ENCODE peak calls at places on chromosomes 13 and 19, in seven cellular contexts. V is lower lobe of right lung, S is fibroblast of lung, I is A549, K is AG04450, O is OCI-LY7, P is neural progenitor cell. R is an unnamed sample.

GRCh38 chr13:103229674-103230073 is 163.5 kb upstream of the SLC10A2 start:
- DNase-seq in V (no peak), S (no peak), I (no peak), K (no peak), O (no peak), P (no peak), R (no peak)

GRCh38 chr13:47545206-47545605 is 455.9 kb downstream of the SUCLA2 start:
- DNase-seq in V (no peak), S (no peak), I (no peak), K (no peak), O (no peak), P (no peak), R (no peak)

GRCh38 chr19:47227347-47228167 is 3.4 kb downstream of the BBC3 start:
- DNase-seq in V (peak), S (peak), I (peak), K (peak), O (peak), P (peak), R (no peak)

GRCh38 chr19:54160182-54160811 is 776 bp upstream of the LENG1 start:
- DNase-seq in V (no peak), S (peak), I (peak), K (no peak), O (no peak), P (peak), R (no peak)

GRCh38 chr13:37023871-37024270 is 23.3 kb downstream of the EXOSC8 start:
- DNase-seq in V (no peak), S (peak), I (no peak), K (no peak), O (no peak), P (no peak), R (no peak)

GRCh38 chr13:73857106-73857505 is 277.1 kb downstream of the KLF12 start:
- DNase-seq in V (no peak), S (no peak), I (no peak), K (no peak), O (no peak), P (no peak), R (no peak)

GRCh38 chr19:4386038-4386782 is 14.1 kb downstream of the SH3GL1 start:
- DNase-seq in V (no peak), S (no peak), I (no peak), K (no peak), O (no peak), P (no peak), R (no peak)

GRCh38 chr13:28321751-28322150 is 173.2 kb downstream of the FLT1 start:
- DNase-seq in V (no peak), S (peak), I (no peak), K (no peak), O (no peak), P (no peak), R (no peak)

GRCh38 chr13:45206340-45206739 is 5.5 kb upstream of the KCTD4 start:
- DNase-seq in V (no peak), S (peak), I (peak), K (peak), O (no peak), P (no peak), R (peak)

GRCh38 chr19:55437410-55437809 is 5.7 kb downstream of the SHISA7 start:
- DNase-seq in V (peak), S (peak), I (peak), K (no peak), O (no peak), P (peak), R (no peak)

GRCh38 chr19:22545751-22546150 is 88.4 kb upstream of the ZNF492 start:
- DNase-seq in V (no peak), S (peak), I (peak), K (no peak), O (peak), P (peak), R (no peak)

GRCh38 chr19:33795370-33796163 is 1.1 kb upstream of the KCTD15 start:
- DNase-seq in V (peak), S (peak), I (peak), K (no peak), O (peak), P (peak), R (no peak)

GRCh38 chr19:7391218-7391670 is 42.5 kb downstream of the ARHGEF18 start:
- DNase-seq in V (no peak), S (peak), I (peak), K (no peak), O (no peak), P (no peak), R (no peak)

GRCh38 chr19:6222884-6223283 is 56.9 kb downstream of the MLLT1 start:
- DNase-seq in V (peak), S (no peak), I (no peak), K (no peak), O (no peak), P (no peak), R (no peak)

GRCh38 chr19:28876604-28877123 is 336.3 kb downstream of the UQCRFS1 start:
- DNase-seq in V (no peak), S (no peak), I (no peak), K (no peak), O (no peak), P (no peak), R (no peak)
- H3K4me3 ChIP-seq in V (no peak), S (no peak), I (no peak), K (no peak), O (no peak), P (no peak), R (no peak)

GRCh38 chr19:50776131-50776530 is 5.9 kb downstream of the GPR32 start:
- DNase-seq in V (no peak), S (no peak), I (no peak), K (no peak), O (no peak), P (no peak), R (no peak)
- TF ChIP-seq CTCF in V (no peak), S (no peak), I (no peak), K (no peak), O (no peak), P (no peak), R (no peak)

GRCh38 chr19:1000095-1000494 is at the start of gene GRIN3B:
- DNase-seq in V (peak), S (no peak), I (peak), K (no peak), O (peak), P (peak), R (no peak)

GRCh38 chr19:999379-999719 is 870 bp upstream of the GRIN3B start:
- DNase-seq in V (no peak), S (no peak), I (no peak), K (no peak), O (no peak), P (no peak), R (no peak)

GRCh38 chr19:1002600-1002999 is 2.4 kb downstream of the GRIN3B start:
- DNase-seq in V (no peak), S (no peak), I (no peak), K (no peak), O (no peak), P (no peak), R (no peak)

GRCh38 chr19:1001538-1002166 is 1.4 kb downstream of the GRIN3B start:
- DNase-seq in V (peak), S (no peak), I (no peak), K (no peak), O (peak), P (peak), R (no peak)

GRCh38 chr19:1000591-1001537 is 645 bp downstream of the GRIN3B start:
- DNase-seq in V (no peak), S (no peak), I (peak), K (no peak), O (no peak), P (peak), R (no peak)
- H3K4me3 ChIP-seq in V (peak), S (no peak), I (peak), K (no peak), O (no peak), P (peak), R (no peak)

DNA sequence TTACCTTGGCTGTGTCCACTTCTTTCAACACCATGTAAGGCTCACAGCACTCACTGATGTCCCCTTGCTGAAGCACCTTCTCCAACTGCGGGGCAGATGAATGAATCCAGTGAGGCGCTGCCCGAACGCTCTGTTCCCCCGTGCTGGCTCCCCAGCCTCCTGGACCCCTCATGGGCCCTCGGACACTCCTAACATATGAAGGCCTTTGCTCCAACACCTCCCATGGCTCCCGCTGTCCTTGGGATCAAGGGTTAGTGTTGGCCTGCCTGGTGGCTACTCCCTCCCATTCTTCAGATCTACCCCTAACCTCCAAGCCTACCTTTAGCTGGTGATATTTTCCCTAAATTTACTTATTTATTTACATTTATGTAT is 4.4 kb downstream of the ANGPTL8 start:
- DNase-seq in V (no peak), S (no peak), I (no peak), K (no peak), O (no peak), P (no peak), R (no peak)
- TF ChIP-seq CTCF in V (no peak), S (no peak), I (no peak), K (no peak), O (no peak), P (no peak), R (no peak)

GRCh38 chr19:36112678-36113077 is 1.7 kb downstream of the OVOL3 start:
- DNase-seq in V (no peak), S (no peak), I (no peak), K (no peak), O (no peak), P (no peak), R (no peak)

GRCh38 chr19:36114763-36115452 is at the start of gene POLR2I:
- DNase-seq in V (peak), S (peak), I (peak), K (peak), O (peak), P (peak), R (peak)

GRCh38 chr19:36113895-36114762 is 546 bp downstream of the POLR2I start:
- DNase-seq in V (no peak), S (peak), I (peak), K (no peak), O (peak), P (peak), R (no peak)

GRCh38 chr19:36111200-36111539 is 227 bp downstream of the OVOL3 start:
- DNase-seq in V (no peak), S (no peak), I (no peak), K (no peak), O (no peak), P (peak), R (no peak)

DNA sequence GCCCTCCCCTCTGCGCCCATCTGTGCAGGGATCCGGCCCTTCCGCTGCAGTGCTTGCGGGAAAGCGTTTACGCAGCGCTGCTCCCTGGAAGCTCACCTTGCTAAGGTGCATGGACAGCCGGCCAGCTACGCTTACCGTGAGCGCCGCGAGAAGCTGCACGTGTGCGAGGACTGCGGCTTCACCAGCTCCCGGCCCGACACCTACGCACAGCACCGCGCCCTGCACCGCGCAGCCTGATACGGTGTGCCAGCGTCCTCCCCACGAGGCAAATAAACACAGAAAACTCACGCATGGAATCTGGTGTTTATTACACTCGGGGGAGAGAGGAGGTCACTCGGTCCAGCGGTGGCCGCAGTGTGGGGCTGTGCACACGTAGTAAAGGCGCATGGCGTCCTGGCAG is 1.2 kb downstream of the POLR2I start:
- DNase-seq in V (no peak), S (no peak), I (no peak), K (no peak), O (no peak), P (no peak), R (no peak)
- H3K4me3 ChIP-seq in V (peak), S (peak), I (peak), K (peak), O (peak), P (peak), R (peak)

DNA sequence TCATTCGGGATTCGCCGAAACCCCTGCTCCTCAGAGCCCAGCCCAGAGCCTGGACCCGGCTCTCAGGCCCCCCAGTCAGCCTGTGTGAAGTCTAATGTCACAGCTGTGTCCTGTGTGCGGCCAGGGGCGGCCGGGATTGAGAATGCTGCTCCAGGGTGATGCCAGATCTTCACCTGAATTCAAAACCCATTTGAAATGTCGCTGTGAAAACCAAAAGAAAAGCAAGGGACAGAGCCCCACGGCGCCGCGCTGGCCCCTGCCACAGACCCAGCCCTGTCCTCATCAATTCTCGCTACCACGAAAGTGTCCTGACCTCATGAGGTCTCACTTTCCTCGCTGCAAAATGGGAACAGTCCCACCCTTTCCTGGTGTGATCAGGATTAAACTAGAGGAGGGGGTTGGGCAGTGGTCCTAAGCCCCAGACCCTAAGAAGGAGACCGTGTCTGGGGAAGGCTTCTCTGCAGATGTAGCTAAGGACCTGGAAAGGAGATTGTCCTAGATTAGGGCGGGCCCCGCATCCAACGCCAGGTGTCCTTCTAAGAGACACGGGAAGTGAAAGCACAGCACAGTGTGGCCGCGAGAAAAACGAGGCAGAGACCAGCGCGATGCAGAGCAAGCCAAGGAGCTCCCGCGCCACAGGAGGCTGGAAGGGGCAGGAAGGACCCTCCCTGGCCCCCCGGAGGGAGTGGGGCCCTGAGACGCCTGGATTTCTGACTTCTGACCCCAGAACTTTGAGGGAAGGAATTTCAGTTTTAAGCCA is 34.0 kb upstream of the SPACA7 start:
- DNase-seq in V (no peak), S (no peak), I (no peak), K (no peak), O (no peak), P (no peak), R (no peak)
- TF ChIP-seq CTCF in V (no peak), S (no peak), I (no peak), K (no peak), O (no peak), P (no peak), R (no peak)

DNA sequence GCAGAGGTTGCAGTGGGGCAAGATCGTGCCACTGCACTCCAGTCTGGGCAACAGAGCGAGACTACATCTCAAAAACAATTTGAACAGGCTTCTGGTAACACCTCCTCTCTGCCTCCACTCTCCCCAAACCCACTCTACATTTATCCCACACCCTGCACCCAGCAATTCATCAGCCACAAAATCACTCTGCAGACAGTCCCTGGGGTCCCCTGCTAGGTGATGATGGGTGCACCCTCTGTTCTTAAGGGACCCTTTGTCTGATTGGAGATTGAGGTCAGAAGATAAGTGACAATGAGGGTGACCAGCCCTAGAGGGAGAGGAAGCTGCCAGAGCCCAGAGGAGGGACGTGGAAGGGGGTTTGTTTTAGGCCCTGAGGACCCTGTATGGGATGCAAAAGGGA is 2.2 kb downstream of the BCL3 start:
- DNase-seq in V (no peak), S (no peak), I (no peak), K (no peak), O (peak), P (no peak), R (no peak)
- H3K4me3 ChIP-seq in V (peak), S (peak), I (peak), K (peak), O (peak), P (no peak), R (peak)

GRCh38 chr19:40025938-40026596 is 29.2 kb downstream of the ZNF546 start:
- DNase-seq in V (no peak), S (no peak), I (no peak), K (no peak), O (no peak), P (no peak), R (no peak)

GRCh38 chr19:40023969-40024368 is 27.1 kb downstream of the ZNF546 start:
- DNase-seq in V (no peak), S (no peak), I (no peak), K (no peak), O (no peak), P (no peak), R (no peak)

GRCh38 chr19:40026597-40026970 is 29.4 kb downstream of the ZNF780B start:
- DNase-seq in V (no peak), S (no peak), I (no peak), K (no peak), O (no peak), P (no peak), R (no peak)
- TF ChIP-seq CTCF in V (no peak), S (no peak), I (no peak), K (no peak), O (no peak), P (no peak), R (no peak)

R was measured in GM12864.